ENCODE peak calls at places on chromosomes 11 and 22, in seven cellular contexts. S is fibroblast of lung, M is neural progenitor cell, U is transverse colon, J is vagina, A is psoas muscle, E is thoracic aorta. Q is an unnamed sample. For H3K36me3, the result is how much of the 10 kb centered on the place peaks cover.

GRCh38 chr11:81377418-81377817 is 1356.2 kb downstream of the FAM181B start:
- DNase-seq in S (no peak), M (no peak), U (no peak), J (no peak), A (no peak), E (no peak), Q (no peak)

GRCh38 chr11:133078591-133079179 is 453.6 kb downstream of the OPCML start:
- DNase-seq in S (peak), M (peak), U (peak), J (no peak), A (peak), E (no peak), Q (no peak)

GRCh38 chr11:117840881-117841581 is 16.5 kb upstream of the FXYD2 start:
- DNase-seq in S (no peak), M (no peak), U (peak), J (peak), A (no peak), E (no peak), Q (no peak)

GRCh38 chr22:22840778-22841177 is 46.8 kb upstream of the IGLL5 start:
- DNase-seq in S (no peak), M (no peak), U (no peak), J (no peak), A (no peak), E (no peak), Q (no peak)

GRCh38 chr11:3840289-3840869 is 380 bp downstream of the RHOG start:
- DNase-seq in S (no peak), M (peak), U (peak), J (no peak), A (no peak), E (peak), Q (no peak)

GRCh38 chr11:103949781-103950180 is 86.7 kb upstream of the DDI1 start:
- DNase-seq in S (peak), M (no peak), U (no peak), J (no peak), A (no peak), E (no peak), Q (no peak)

GRCh38 chr11:71946144-71946571 is 17.3 kb downstream of the RNF121 start:
- DNase-seq in S (peak), M (no peak), U (no peak), J (no peak), A (no peak), E (no peak), Q (no peak)

GRCh38 chr22:20283674-20284066 is 15.6 kb upstream of the RTN4R start:
- DNase-seq in S (no peak), M (peak), U (no peak), J (no peak), A (no peak), E (no peak), Q (no peak)

GRCh38 chr11:83564845-83565244 is 278.7 kb upstream of the CCDC90B start:
- DNase-seq in S (no peak), M (no peak), U (no peak), J (no peak), A (no peak), E (no peak), Q (no peak)

GRCh38 chr22:37202001-37202555 is 10.2 kb downstream of the SSTR3 start:
- DNase-seq in S (no peak), M (no peak), U (no peak), J (no peak), A (no peak), E (no peak), Q (no peak)

GRCh38 chr11:77411238-77411637 is 62.7 kb downstream of the PAK1 start:
- DNase-seq in S (peak), M (peak), U (peak), J (no peak), A (peak), E (peak), Q (no peak)

GRCh38 chr22:27949421-27949820 is 30.4 kb upstream of the PITPNB start:
- DNase-seq in S (no peak), M (no peak), U (no peak), J (no peak), A (no peak), E (no peak), Q (no peak)

GRCh38 chr22:29207562-29208501 is 2.1 kb downstream of the EMID1 start:
- DNase-seq in S (no peak), M (no peak), U (no peak), J (no peak), A (no peak), E (no peak), Q (no peak)

GRCh38 chr11:61947486-61948210 is 2.5 kb upstream of the BEST1 start:
- DNase-seq in S (peak), M (peak), U (peak), J (no peak), A (peak), E (peak), Q (no peak)

GRCh38 chr11:118277312-118277711 is 13.2 kb upstream of the MPZL2 start:
- DNase-seq in S (no peak), M (no peak), U (no peak), J (no peak), A (no peak), E (no peak), Q (no peak)

GRCh38 chr11:85718991-85719807 is 33.2 kb upstream of the CCDC89 start:
- DNase-seq in S (peak), M (peak), U (no peak), J (no peak), A (peak), E (no peak), Q (peak)

GRCh38 chr11:117828641-117829368 is 4.3 kb upstream of the FXYD2 start:
- DNase-seq in S (peak), M (no peak), U (peak), J (peak), A (peak), E (peak), Q (no peak)

GRCh38 chr11:47148903-47149535 is 27.7 kb downstream of the ARFGAP2 start:
- DNase-seq in S (peak), M (no peak), U (no peak), J (no peak), A (no peak), E (no peak), Q (no peak)

GRCh38 chr22:48941903-48942625 is 885.6 kb downstream of the BRD1 start:
- DNase-seq in S (no peak), M (no peak), U (peak), J (peak), A (no peak), E (no peak), Q (no peak)

GRCh38 chr11:48095779-48096470 is 115.6 kb downstream of the PTPRJ start:
- DNase-seq in S (no peak), M (no peak), U (no peak), J (no peak), A (peak), E (no peak), Q (no peak)

GRCh38 chr11:84719935-84720577 is 907.1 kb downstream of the DLG2 start:
- DNase-seq in S (no peak), M (peak), U (peak), J (no peak), A (no peak), E (no peak), Q (no peak)

GRCh38 chr11:94171693-94172440 is 43.2 kb downstream of the PANX1 start:
- DNase-seq in S (peak), M (peak), U (peak), J (peak), A (no peak), E (no peak), Q (no peak)

GRCh38 chr22:45155050-45155840 is 8.5 kb upstream of the NUP50 start:
- DNase-seq in S (peak), M (no peak), U (no peak), J (no peak), A (no peak), E (no peak), Q (no peak)

GRCh38 chr11:65871811-65872548 is 620 bp downstream of the EFEMP2 start:
- DNase-seq in S (peak), M (peak), U (no peak), J (no peak), A (no peak), E (no peak), Q (no peak)

DNA sequence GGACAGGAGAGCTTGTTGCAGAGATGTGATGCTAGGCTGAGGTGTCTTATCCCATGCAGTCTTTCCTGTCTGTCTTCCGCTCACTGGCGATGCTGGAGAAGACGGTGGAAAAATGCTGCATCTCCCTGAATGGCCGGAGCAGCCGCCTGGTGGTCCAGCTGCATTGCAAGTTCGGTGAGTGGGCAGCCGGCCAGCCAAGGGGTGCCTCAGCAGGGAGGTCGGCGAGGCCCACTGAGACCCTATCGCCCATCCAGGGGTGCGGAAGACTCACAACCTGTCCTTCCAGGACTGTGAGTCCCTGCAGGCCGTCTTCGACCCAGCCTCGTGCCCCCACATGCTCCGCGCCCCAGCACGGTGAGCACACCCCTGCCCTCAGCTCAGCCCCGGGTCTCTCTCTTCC is 1.7 kb downstream of the RAD9A start:
- DNase-seq in S (no peak), M (no peak), U (no peak), J (no peak), A (no peak), E (no peak), Q (no peak)
- H3K36me3 ChIP-seq in S (under half), M (under half), U (under half), J (under half), A (under half), E (under half), Q (under half)

GRCh38 chr22:42171417-42171816 is 40.8 kb upstream of the CYP2D6 start:
- DNase-seq in S (no peak), M (no peak), U (no peak), J (no peak), A (no peak), E (no peak), Q (no peak)

GRCh38 chr22:42170946-42171345 is 40.3 kb upstream of the CYP2D6 start:
- DNase-seq in S (no peak), M (no peak), U (no peak), J (no peak), A (no peak), E (no peak), Q (no peak)

GRCh38 chr22:42167066-42167465 is 36.5 kb upstream of the CYP2D6 start:
- DNase-seq in S (no peak), M (no peak), U (no peak), J (no peak), A (no peak), E (no peak), Q (no peak)

GRCh38 chr22:42168476-42168875 is 37.9 kb upstream of the CYP2D6 start:
- DNase-seq in S (no peak), M (no peak), U (no peak), J (no peak), A (no peak), E (no peak), Q (no peak)

GRCh38 chr22:42169055-42169469 is 38.5 kb upstream of the CYP2D6 start:
- DNase-seq in S (peak), M (peak), U (peak), J (no peak), A (peak), E (no peak), Q (no peak)
- H3K36me3 ChIP-seq in S (under half), M (under half), U (under half), J (under half), A (under half), E (under half), Q (under half)

GRCh38 chr11:90218606-90219005 is 4.2 kb downstream of the CHORDC1 start:
- DNase-seq in S (no peak), M (peak), U (no peak), J (no peak), A (peak), E (no peak), Q (no peak)

GRCh38 chr11:90216611-90217010 is 6.2 kb downstream of the CHORDC1 start:
- DNase-seq in S (no peak), M (no peak), U (no peak), J (no peak), A (no peak), E (no peak), Q (no peak)

GRCh38 chr11:90220391-90220790 is 2.5 kb downstream of the CHORDC1 start:
- DNase-seq in S (peak), M (no peak), U (no peak), J (no peak), A (no peak), E (no peak), Q (no peak)

GRCh38 chr11:90222152-90222458 is 744 bp downstream of the CHORDC1 start:
- DNase-seq in S (peak), M (no peak), U (no peak), J (no peak), A (no peak), E (no peak), Q (no peak)

GRCh38 chr11:90219438-90219837 is 3.4 kb downstream of the CHORDC1 start:
- DNase-seq in S (no peak), M (no peak), U (no peak), J (no peak), A (no peak), E (no peak), Q (no peak)
- H3K36me3 ChIP-seq in S (under half), M (under half), U (under half), J (under half), A (under half), E (under half), Q (under half)

GRCh38 chr11:112049777-112050176 is 24.0 kb downstream of the PIH1D2 start:
- DNase-seq in S (no peak), M (no peak), U (no peak), J (no peak), A (no peak), E (no peak), Q (no peak)
- H3K36me3 ChIP-seq in S (under half), M (under half), U (under half), J (half or more), A (under half), E (under half), Q (under half)

GRCh38 chr11:12834166-12834565 is 159.9 kb downstream of the TEAD1 start:
- DNase-seq in S (no peak), M (no peak), U (no peak), J (no peak), A (no peak), E (no peak), Q (no peak)
- H3K36me3 ChIP-seq in S (under half), M (under half), U (under half), J (under half), A (under half), E (under half), Q (under half)

DNA sequence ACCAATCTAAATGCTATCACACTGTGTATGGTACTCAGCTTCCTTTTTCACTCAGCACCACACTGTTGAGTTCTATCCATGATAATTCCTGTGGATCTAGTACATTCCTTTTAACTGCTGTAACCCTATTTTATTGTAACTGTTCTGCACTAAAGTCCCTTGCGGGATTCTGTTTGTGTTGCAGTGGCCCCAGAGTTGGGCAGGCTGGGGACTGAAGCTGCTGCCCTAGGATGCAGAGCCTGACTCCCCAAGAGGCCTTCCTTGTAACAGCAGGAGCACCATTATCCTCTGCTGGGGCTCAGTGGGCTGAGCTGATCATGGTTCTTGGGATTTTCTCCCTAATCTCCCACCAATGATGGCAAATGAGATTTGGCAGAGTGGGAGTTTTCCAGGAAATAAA is 77.7 kb downstream of the CABIN1 start:
- DNase-seq in S (peak), M (peak), U (no peak), J (no peak), A (no peak), E (no peak), Q (peak)
- H3K36me3 ChIP-seq in S (under half), M (under half), U (under half), J (half or more), A (under half), E (under half), Q (under half)

Q was measured in BJ.